ENCODE peak calls at places on chromosomes 12 and 14, in five cellular contexts. Y is HCT116, H is cardiac muscle cell, Q is breast epithelium, V is astrocyte. T is an unnamed sample.

GRCh38 chr12:113214938-113215400 is 6.3 kb upstream of the TPCN1 start:
- DNase-seq in Y (peak; percentile 93), V (peak; percentile 99), H (no peak), Q (peak; percentile 75), T (peak; percentile 98)

GRCh38 chr14:32200368-32201195 is 1.3 kb upstream of the RNU6-7 start:
- DNase-seq in Y (no peak), H (no peak), Q (no peak), V (no peak), T (no peak)

GRCh38 chr14:89495718-89496117 is 78.7 kb upstream of the FOXN3 start:
- DNase-seq in V (no peak), H (no peak), Y (no peak), Q (no peak), T (no peak)

GRCh38 chr14:92680781-92681650 is 67.4 kb downstream of the LGMN start:
- DNase-seq in Q (peak; percentile 40), H (peak; percentile 79), V (peak; percentile 29), Y (peak; percentile 26), T (peak; percentile 83)

GRCh38 chr12:47954467-47955045 is 8.8 kb upstream of the TMEM106C start:
- DNase-seq in V (no peak), Q (no peak), Y (no peak), H (no peak), T (no peak)

GRCh38 chr14:101119830-101120571 is 216.5 kb upstream of the RTL1 start:
- DNase-seq in H (no peak), Y (no peak), V (no peak), Q (no peak), T (no peak)

GRCh38 chr12:96195845-96196451 is 1.8 kb downstream of the ELK3 start:
- DNase-seq in H (peak; percentile 50), V (peak; percentile 83), Q (no peak), Y (no peak), T (peak; percentile 53)

GRCh38 chr12:47194501-47194900 is 114.7 kb upstream of the AMIGO2 start:
- DNase-seq in Y (no peak), Q (no peak), H (peak; percentile 61), V (no peak), T (no peak)

GRCh38 chr12:51013441-51013840 is 12.7 kb downstream of the SLC11A2 start:
- DNase-seq in H (no peak), Y (no peak), Q (no peak), V (no peak), T (no peak)

GRCh38 chr12:65586796-65587195 is 237.5 kb upstream of the HMGA2 start:
- DNase-seq in Y (no peak), V (no peak), Q (no peak), H (no peak), T (no peak)

GRCh38 chr12:65584041-65584440 is 240.2 kb upstream of the HMGA2 start:
- DNase-seq in Q (no peak), Y (no peak), H (no peak), V (no peak), T (no peak)

GRCh38 chr12:65590318-65590717 is 234.0 kb upstream of the HMGA2 start:
- DNase-seq in H (no peak), Y (no peak), Q (no peak), V (no peak), T (peak; percentile 66)

DNA sequence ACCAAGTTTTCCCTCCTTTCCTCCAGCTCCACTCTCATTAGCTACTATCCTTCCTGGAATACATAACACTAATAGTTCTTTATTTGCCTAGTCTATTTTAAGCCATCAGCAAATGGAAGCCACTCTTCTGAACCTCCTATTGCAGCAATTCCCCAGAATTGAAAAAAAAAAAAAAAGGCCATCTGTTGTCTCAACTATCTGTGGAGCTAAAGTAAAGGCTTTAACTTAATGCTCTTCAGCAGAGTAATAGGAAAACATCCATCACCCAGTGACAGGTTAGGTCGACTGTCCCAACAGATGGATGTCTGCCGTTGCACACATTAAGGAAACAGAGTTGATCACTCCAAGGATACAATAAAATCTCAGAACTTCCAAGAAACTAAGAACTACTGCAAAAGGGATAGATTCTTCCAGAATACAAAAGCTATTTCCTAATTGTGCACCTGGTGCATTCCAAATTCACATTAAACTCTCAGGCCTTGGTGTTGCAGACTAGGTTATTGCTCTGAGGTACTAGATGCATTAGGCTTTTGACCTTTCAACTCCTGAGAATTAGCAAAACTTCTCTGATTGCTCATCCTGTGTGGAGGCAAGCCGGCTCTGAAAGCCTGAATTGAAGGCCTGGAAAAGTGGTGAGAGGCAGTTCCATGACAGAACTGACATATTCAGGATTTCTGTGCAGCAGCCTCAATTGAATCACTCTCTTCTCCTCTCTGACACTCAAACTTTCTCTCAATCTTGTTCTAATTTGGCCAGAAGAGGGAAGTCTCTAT is 238.4 kb upstream of the HMGA2 start:
- DNase-seq in V (no peak), Q (no peak), H (no peak), Y (no peak), T (no peak)
- TF ChIP-seq CTCF in V (no peak), Q (no peak), H (no peak), Y (no peak), T (no peak)

DNA sequence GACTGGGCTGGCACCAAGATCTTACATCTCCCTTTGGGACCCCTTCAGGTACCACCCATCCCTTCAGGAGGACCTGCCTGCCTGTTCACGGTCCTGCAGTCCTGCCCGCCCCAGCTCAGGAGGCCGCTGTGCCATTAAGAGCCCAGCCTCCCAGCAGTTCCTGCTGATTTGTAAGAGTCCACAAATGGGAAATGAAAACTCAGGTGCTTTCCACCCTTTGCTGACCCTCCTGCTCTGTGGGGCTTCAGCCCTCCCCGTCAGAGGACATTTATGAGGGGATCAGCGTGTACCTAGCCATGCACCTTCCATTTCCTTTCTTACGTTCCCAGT is 39.5 kb downstream of the C14orf132 start:
- DNase-seq in V (no peak), Q (no peak), Y (no peak), H (no peak), T (no peak)
- H3K4me3 ChIP-seq in V (no peak overlapping the region), Q (no peak overlapping the region), Y (no peak overlapping the region), H (no peak overlapping the region), T (no peak overlapping the region)

GRCh38 chr12:72141381-72141780 is 130.8 kb upstream of the TRHDE start:
- DNase-seq in V (no peak), H (no peak), Q (no peak), Y (peak; percentile 22), T (peak; percentile 33)
- TF ChIP-seq CTCF in V (peak; percentile 15), H (no peak), Q (no peak), Y (peak; percentile 68), T (peak; percentile 38)

DNA sequence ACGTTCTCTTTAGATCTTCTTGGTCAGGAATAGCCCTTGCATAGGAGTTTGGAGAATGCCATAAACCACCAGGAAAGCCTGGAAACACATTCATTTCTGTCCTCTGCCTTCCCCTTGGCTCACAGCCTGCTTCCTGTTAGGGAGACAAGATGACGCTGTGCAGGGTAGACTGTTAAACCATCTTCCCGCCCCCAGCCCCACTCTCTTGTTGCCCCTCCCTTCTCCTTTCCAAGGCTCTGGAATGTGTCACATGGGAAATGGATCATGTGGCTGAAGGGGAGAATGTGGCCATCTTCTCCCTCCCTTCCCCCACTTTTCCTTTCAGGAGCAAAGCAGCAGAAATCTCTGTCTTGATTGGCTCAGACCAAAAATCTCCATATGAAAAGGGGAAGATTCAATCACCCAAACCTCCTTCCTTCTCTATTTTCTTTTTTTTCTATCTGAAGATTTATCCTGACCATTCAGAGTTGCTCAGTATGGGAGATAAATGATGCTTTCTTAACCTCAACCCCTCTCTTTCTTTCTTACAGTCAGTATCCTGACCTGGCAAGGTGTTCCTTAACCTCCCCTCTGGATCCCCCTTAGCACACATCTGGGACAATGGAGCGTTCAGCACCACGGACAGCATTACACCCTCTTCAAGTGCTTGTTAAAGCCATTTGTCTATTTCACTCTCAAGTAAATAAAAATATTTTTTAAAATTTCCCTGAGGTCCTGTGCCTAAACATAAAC is 11.4 kb downstream of the GPR19 start:
- DNase-seq in Q (no peak), H (peak; percentile 83), V (no peak), Y (no peak), T (peak; percentile 67)
- H3K4me3 ChIP-seq in Q (no peak overlapping the region), H (peak overlapping the region; percentile 25), V (no peak overlapping the region), Y (no peak overlapping the region), T (no peak overlapping the region)

DNA sequence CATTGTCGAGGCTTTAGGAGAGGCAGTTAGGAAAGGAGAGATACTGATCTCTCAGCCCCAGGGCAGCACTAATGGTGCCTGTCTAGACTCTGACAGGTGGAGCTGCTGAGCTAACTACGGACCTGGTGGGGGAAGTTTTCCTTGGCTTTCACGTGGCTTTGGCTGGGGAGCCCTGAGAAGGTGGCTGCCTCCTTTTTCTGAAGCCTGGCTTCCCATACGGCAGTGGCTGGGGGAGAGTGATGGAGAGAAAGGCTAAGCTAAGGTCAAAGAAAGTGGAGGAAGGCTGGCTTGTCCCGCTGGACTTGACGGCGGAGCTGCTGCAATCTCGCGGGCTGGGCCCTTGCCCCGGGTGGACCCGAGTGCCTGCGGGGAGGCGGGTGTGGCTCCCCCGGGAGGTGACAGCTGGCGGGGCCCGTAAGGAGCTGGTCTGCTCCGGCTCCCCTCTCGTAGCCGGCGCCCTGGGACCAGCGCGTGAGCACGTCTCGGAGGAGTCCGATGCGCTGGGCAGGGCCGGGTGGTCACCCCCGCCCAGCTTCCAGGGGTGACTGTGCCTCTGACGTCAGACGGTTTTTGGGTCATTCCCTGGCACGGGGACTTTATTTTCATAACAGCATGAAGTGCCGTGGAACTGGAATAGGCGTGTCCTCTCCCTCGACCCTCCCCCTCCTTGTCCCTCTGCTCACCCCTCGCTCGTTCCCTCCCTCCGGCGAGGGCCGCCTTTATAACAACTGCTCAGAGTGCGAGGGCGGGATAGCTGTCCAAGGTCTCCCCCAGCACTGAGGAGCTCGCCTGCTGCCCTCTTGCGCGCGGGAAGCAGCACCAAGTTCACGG is at the start of gene GPRC5A:
- DNase-seq in Q (peak; percentile 90), Y (peak; percentile 96), H (peak; percentile 81), V (peak; percentile 93), T (peak; percentile 96)
- TF ChIP-seq CTCF in Q (peak; percentile 3), Y (peak; percentile 15), H (peak; percentile 28), V (peak; percentile 8), T (peak; percentile 50)

GRCh38 chr14:103488071-103488470 is 34.6 kb downstream of the CKB start:
- DNase-seq in Q (no peak), V (no peak), Y (no peak), H (no peak), T (no peak)

GRCh38 chr14:103480595-103480994 is 42.0 kb downstream of the CKB start:
- DNase-seq in V (no peak), H (no peak), Q (no peak), Y (no peak), T (no peak)

GRCh38 chr14:103488960-103489359 is 33.7 kb downstream of the CKB start:
- DNase-seq in V (peak; percentile 41), Q (no peak), Y (no peak), H (no peak), T (peak; percentile 69)

GRCh38 chr14:103485504-103485903 is 37.1 kb downstream of the CKB start:
- DNase-seq in Q (no peak), Y (no peak), H (no peak), V (no peak), T (no peak)

GRCh38 chr14:103483600-103483999 is 39.0 kb downstream of the CKB start:
- DNase-seq in V (peak; percentile 92), Q (no peak), H (no peak), Y (no peak), T (peak; percentile 76)
- H3K4me3 ChIP-seq in V (no peak overlapping the region), Q (no peak overlapping the region), H (no peak overlapping the region), Y (no peak overlapping the region), T (no peak overlapping the region)

DNA sequence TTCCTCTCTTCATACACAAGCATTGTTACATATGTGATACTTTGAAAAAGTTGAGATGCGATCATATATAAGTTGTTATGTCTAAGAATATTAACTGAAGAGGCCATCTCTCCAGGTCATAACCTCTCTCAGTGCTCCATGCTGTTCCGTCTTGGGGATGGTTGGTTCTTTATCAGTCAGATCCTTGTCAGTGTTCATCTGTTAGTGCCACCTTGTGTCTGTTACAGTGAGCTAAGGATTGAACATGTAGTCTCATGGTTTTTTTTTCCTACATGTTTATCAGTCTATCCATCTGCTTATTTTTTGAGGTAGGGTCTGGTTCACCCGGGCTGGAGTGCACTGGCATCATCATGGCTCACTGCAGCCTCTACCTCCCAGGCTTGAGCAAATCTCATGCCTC is 30.5 kb downstream of the EP400 start:
- DNase-seq in Q (no peak), H (no peak), V (no peak), Y (no peak), T (peak; percentile 61)
- TF ChIP-seq CTCF in Q (no peak), H (no peak), V (no peak), Y (peak; percentile 9), T (peak; percentile 46)

T was measured in choroid plexus epithelial cell.